ENCODE peak calls at places on chromosome 9, in ten cellular contexts. One of them, this sample, is unnamed.

GRCh38 chr9:114805670-114806551 is at the start of gene TNFSF15:
- DNase-seq in mammary epithelial cell: peak
- DNase-seq in psoas muscle: peak
- DNase-seq in lower lobe of right lung: peak
- DNase-seq in NB4: peak
- DNase-seq in tibial artery: no peak
- DNase-seq in cardiac muscle cell: peak
- DNase-seq in body of pancreas: peak
- DNase-seq in fibroblast of pulmonary artery: no peak
- DNase-seq in Peyer's patch: peak
- DNase-seq in this sample: no peak

GRCh38 chr9:22395585-22396205 is 50.9 kb upstream of the DMRTA1 start:
- DNase-seq in NB4: no peak
- DNase-seq in psoas muscle: no peak
- DNase-seq in fibroblast of pulmonary artery: peak
- DNase-seq in mammary epithelial cell: peak
- DNase-seq in lower lobe of right lung: no peak
- DNase-seq in tibial artery: no peak
- DNase-seq in body of pancreas: no peak
- DNase-seq in cardiac muscle cell: no peak
- DNase-seq in Peyer's patch: no peak
- DNase-seq in this sample: peak

GRCh38 chr9:1959347-1959746 is 55.8 kb upstream of the SMARCA2 start:
- DNase-seq in fibroblast of pulmonary artery: no peak
- DNase-seq in body of pancreas: no peak
- DNase-seq in tibial artery: no peak
- DNase-seq in Peyer's patch: no peak
- DNase-seq in NB4: no peak
- DNase-seq in mammary epithelial cell: no peak
- DNase-seq in cardiac muscle cell: no peak
- DNase-seq in psoas muscle: no peak
- DNase-seq in lower lobe of right lung: no peak
- DNase-seq in this sample: no peak

GRCh38 chr9:116979461-116979860 is 292.4 kb downstream of the TRIM32 start:
- DNase-seq in cardiac muscle cell: no peak
- DNase-seq in tibial artery: no peak
- DNase-seq in Peyer's patch: peak
- DNase-seq in lower lobe of right lung: no peak
- DNase-seq in body of pancreas: no peak
- DNase-seq in NB4: no peak
- DNase-seq in mammary epithelial cell: peak
- DNase-seq in psoas muscle: no peak
- DNase-seq in fibroblast of pulmonary artery: no peak
- DNase-seq in this sample: no peak

GRCh38 chr9:99162759-99163364 is 57.9 kb downstream of the TGFBR1 start:
- DNase-seq in psoas muscle: no peak
- DNase-seq in fibroblast of pulmonary artery: peak
- DNase-seq in cardiac muscle cell: peak
- DNase-seq in mammary epithelial cell: no peak
- DNase-seq in tibial artery: no peak
- DNase-seq in lower lobe of right lung: no peak
- DNase-seq in Peyer's patch: no peak
- DNase-seq in NB4: peak
- DNase-seq in body of pancreas: no peak
- DNase-seq in this sample: peak

GRCh38 chr9:22037954-22038690 is 29.0 kb upstream of the CDKN2B start:
- DNase-seq in mammary epithelial cell: peak
- DNase-seq in fibroblast of pulmonary artery: peak
- DNase-seq in psoas muscle: no peak
- DNase-seq in NB4: no peak
- DNase-seq in Peyer's patch: no peak
- DNase-seq in body of pancreas: no peak
- DNase-seq in lower lobe of right lung: no peak
- DNase-seq in tibial artery: no peak
- DNase-seq in cardiac muscle cell: no peak
- DNase-seq in this sample: peak

GRCh38 chr9:129027685-129028191 is 393 bp downstream of the SH3GLB2 start:
- DNase-seq in lower lobe of right lung: peak
- DNase-seq in fibroblast of pulmonary artery: no peak
- DNase-seq in mammary epithelial cell: peak
- DNase-seq in body of pancreas: peak
- DNase-seq in psoas muscle: no peak
- DNase-seq in Peyer's patch: peak
- DNase-seq in NB4: peak
- DNase-seq in cardiac muscle cell: no peak
- DNase-seq in tibial artery: peak
- DNase-seq in this sample: peak

GRCh38 chr9:129100383-129101169 is 10.0 kb downstream of the CRAT start:
- DNase-seq in psoas muscle: no peak
- DNase-seq in NB4: no peak
- DNase-seq in fibroblast of pulmonary artery: no peak
- DNase-seq in mammary epithelial cell: peak
- DNase-seq in body of pancreas: no peak
- DNase-seq in cardiac muscle cell: no peak
- DNase-seq in tibial artery: no peak
- DNase-seq in Peyer's patch: no peak
- DNase-seq in lower lobe of right lung: no peak
- DNase-seq in this sample: no peak

GRCh38 chr9:80320916-80321315 is 749.2 kb downstream of the TLE4 start:
- DNase-seq in mammary epithelial cell: peak
- DNase-seq in psoas muscle: no peak
- DNase-seq in body of pancreas: no peak
- DNase-seq in Peyer's patch: no peak
- DNase-seq in fibroblast of pulmonary artery: peak
- DNase-seq in tibial artery: no peak
- DNase-seq in lower lobe of right lung: no peak
- DNase-seq in NB4: no peak
- DNase-seq in cardiac muscle cell: no peak
- DNase-seq in this sample: no peak

GRCh38 chr9:129608561-129609481 is 12.1 kb downstream of the C9orf50 start:
- DNase-seq in mammary epithelial cell: no peak
- DNase-seq in tibial artery: peak
- DNase-seq in fibroblast of pulmonary artery: no peak
- DNase-seq in Peyer's patch: no peak
- DNase-seq in NB4: no peak
- DNase-seq in body of pancreas: no peak
- DNase-seq in psoas muscle: no peak
- DNase-seq in cardiac muscle cell: no peak
- DNase-seq in lower lobe of right lung: no peak
- DNase-seq in this sample: no peak

GRCh38 chr9:91154686-91155085 is 207.0 kb downstream of the AUH start:
- DNase-seq in lower lobe of right lung: no peak
- DNase-seq in NB4: no peak
- DNase-seq in psoas muscle: no peak
- DNase-seq in tibial artery: no peak
- DNase-seq in fibroblast of pulmonary artery: no peak
- DNase-seq in cardiac muscle cell: no peak
- DNase-seq in mammary epithelial cell: no peak
- DNase-seq in Peyer's patch: no peak
- DNase-seq in body of pancreas: no peak
- DNase-seq in this sample: peak

GRCh38 chr9:118183571-118183970 is 479.4 kb downstream of the TLR4 start:
- DNase-seq in mammary epithelial cell: no peak
- DNase-seq in tibial artery: no peak
- DNase-seq in Peyer's patch: no peak
- DNase-seq in psoas muscle: no peak
- DNase-seq in NB4: no peak
- DNase-seq in cardiac muscle cell: no peak
- DNase-seq in lower lobe of right lung: no peak
- DNase-seq in body of pancreas: no peak
- DNase-seq in fibroblast of pulmonary artery: no peak
- DNase-seq in this sample: no peak
- TF ChIP-seq CTCF in mammary epithelial cell: no peak
- TF ChIP-seq CTCF in tibial artery: no peak
- TF ChIP-seq CTCF in Peyer's patch: no peak
- TF ChIP-seq CTCF in psoas muscle: no peak
- TF ChIP-seq CTCF in NB4: no peak
- TF ChIP-seq CTCF in cardiac muscle cell: no peak
- TF ChIP-seq CTCF in lower lobe of right lung: no peak
- TF ChIP-seq CTCF in body of pancreas: no peak
- TF ChIP-seq CTCF in fibroblast of pulmonary artery: no peak
- TF ChIP-seq CTCF in this sample: no peak

GRCh38 chr9:137187386-137187785 is 974 bp downstream of the ANAPC2 start:
- DNase-seq in lower lobe of right lung: no peak
- DNase-seq in NB4: no peak
- DNase-seq in body of pancreas: no peak
- DNase-seq in cardiac muscle cell: no peak
- DNase-seq in psoas muscle: no peak
- DNase-seq in tibial artery: no peak
- DNase-seq in Peyer's patch: no peak
- DNase-seq in mammary epithelial cell: no peak
- DNase-seq in fibroblast of pulmonary artery: no peak
- DNase-seq in this sample: no peak
- H3K4me3 ChIP-seq in lower lobe of right lung: peak
- H3K4me3 ChIP-seq in NB4: peak
- H3K4me3 ChIP-seq in body of pancreas: peak
- H3K4me3 ChIP-seq in cardiac muscle cell: peak
- H3K4me3 ChIP-seq in psoas muscle: peak
- H3K4me3 ChIP-seq in tibial artery: peak
- H3K4me3 ChIP-seq in Peyer's patch: peak
- H3K4me3 ChIP-seq in mammary epithelial cell: peak
- H3K4me3 ChIP-seq in fibroblast of pulmonary artery: peak
- H3K4me3 ChIP-seq in this sample: peak

GRCh38 chr9:86974421-86974820 is 27.1 kb upstream of the GAS1 start:
- DNase-seq in NB4: no peak
- DNase-seq in cardiac muscle cell: no peak
- DNase-seq in mammary epithelial cell: no peak
- DNase-seq in fibroblast of pulmonary artery: no peak
- DNase-seq in Peyer's patch: no peak
- DNase-seq in tibial artery: no peak
- DNase-seq in lower lobe of right lung: no peak
- DNase-seq in body of pancreas: no peak
- DNase-seq in psoas muscle: no peak
- DNase-seq in this sample: no peak
- TF ChIP-seq CTCF in NB4: no peak
- TF ChIP-seq CTCF in cardiac muscle cell: no peak
- TF ChIP-seq CTCF in mammary epithelial cell: no peak
- TF ChIP-seq CTCF in fibroblast of pulmonary artery: no peak
- TF ChIP-seq CTCF in Peyer's patch: no peak
- TF ChIP-seq CTCF in tibial artery: no peak
- TF ChIP-seq CTCF in lower lobe of right lung: no peak
- TF ChIP-seq CTCF in body of pancreas: no peak
- TF ChIP-seq CTCF in psoas muscle: peak
- TF ChIP-seq CTCF in this sample: peak

GRCh38 chr9:109779711-109780452 is at the start of gene PALM2AKAP2:
- DNase-seq in lower lobe of right lung: peak
- DNase-seq in body of pancreas: peak
- DNase-seq in Peyer's patch: peak
- DNase-seq in NB4: no peak
- DNase-seq in mammary epithelial cell: peak
- DNase-seq in psoas muscle: peak
- DNase-seq in fibroblast of pulmonary artery: peak
- DNase-seq in cardiac muscle cell: peak
- DNase-seq in tibial artery: peak
- DNase-seq in this sample: peak
- H3K4me3 ChIP-seq in lower lobe of right lung: peak
- H3K4me3 ChIP-seq in body of pancreas: no peak
- H3K4me3 ChIP-seq in Peyer's patch: peak
- H3K4me3 ChIP-seq in NB4: no peak
- H3K4me3 ChIP-seq in mammary epithelial cell: peak
- H3K4me3 ChIP-seq in psoas muscle: peak
- H3K4me3 ChIP-seq in fibroblast of pulmonary artery: peak
- H3K4me3 ChIP-seq in cardiac muscle cell: peak
- H3K4me3 ChIP-seq in tibial artery: peak
- H3K4me3 ChIP-seq in this sample: peak